ENCODE peak calls at places on chromosomes 3 and 15, in nine cellular contexts. O, H, V, Z, U, K, R, C and G are unnamed samples.

GRCh38 chr3:46669191-46669999 is 24.1 kb downstream of the ALS2CL start:
- DNase-seq in O (peak; percentile 37), H (no peak), V (no peak), Z (no peak), U (no peak), K (peak; percentile 0), R (no peak), C (no peak), G (no peak)

GRCh38 chr15:60438626-60439025 is 40.3 kb downstream of the ICE2 start:
- DNase-seq in O (no peak), H (no peak), V (no peak), Z (no peak), U (no peak), K (no peak), R (no peak), C (no peak), G (no peak)

GRCh38 chr3:169085827-169086226 is 577.7 kb downstream of the MECOM start:
- DNase-seq in O (no peak), H (no peak), V (no peak), Z (peak; percentile 94), U (no peak), K (no peak), R (no peak), C (peak; percentile 17), G (no peak)

GRCh38 chr3:52195297-52195597 is 2.7 kb upstream of the ALAS1 start:
- DNase-seq in O (no peak), H (no peak), V (no peak), Z (no peak), U (no peak), K (no peak), R (no peak), C (no peak), G (no peak)

GRCh38 chr3:189903562-189904250 is 217.0 kb downstream of the P3H2 start:
- DNase-seq in O (no peak), H (no peak), V (no peak), Z (no peak), U (no peak), K (no peak), R (no peak), C (no peak), G (no peak)

GRCh38 chr3:17553080-17553479 is 189.4 kb downstream of the TBC1D5 start:
- DNase-seq in O (no peak), H (no peak), V (no peak), Z (no peak), U (no peak), K (no peak), R (no peak), C (no peak), G (no peak)

GRCh38 chr3:187319699-187320302 is 28.3 kb upstream of the MASP1 start:
- DNase-seq in O (peak; percentile 81), H (peak; percentile 55), V (peak; percentile 86), Z (peak; percentile 70), U (peak; percentile 45), K (peak; percentile 74), R (peak; percentile 84), C (peak; percentile 83), G (peak; percentile 35)

GRCh38 chr15:57595011-57595866 is 3.5 kb downstream of the MYZAP start:
- DNase-seq in O (no peak), H (peak; percentile 74), V (no peak), Z (no peak), U (no peak), K (peak; percentile 89), R (no peak), C (no peak), G (no peak)

GRCh38 chr3:45795882-45796765 is at the start of gene SLC6A20:
- DNase-seq in O (no peak), H (no peak), V (no peak), Z (no peak), U (no peak), K (peak; percentile 41), R (no peak), C (peak; percentile 84), G (no peak)

GRCh38 chr3:195033531-195034091 is 237.3 kb downstream of the XXYLT1 start:
- DNase-seq in O (no peak), H (no peak), V (no peak), Z (no peak), U (no peak), K (peak; percentile 69), R (no peak), C (no peak), G (no peak)

GRCh38 chr3:56704706-56705105 is 21.6 kb upstream of the TASOR start:
- DNase-seq in O (no peak), H (no peak), V (no peak), Z (no peak), U (no peak), K (no peak), R (no peak), C (no peak), G (no peak)

GRCh38 chr3:39814007-39814406 is 4.6 kb downstream of the MYRIP start:
- DNase-seq in O (no peak), H (no peak), V (no peak), Z (no peak), U (no peak), K (peak; percentile 44), R (no peak), C (no peak), G (no peak)

GRCh38 chr3:123489400-123490004 is 40.6 kb upstream of the ADCY5 start:
- DNase-seq in O (peak; percentile 88), H (peak; percentile 73), V (peak; percentile 46), Z (peak; percentile 56), U (peak; percentile 52), K (peak; percentile 62), R (peak; percentile 68), C (peak; percentile 79), G (peak; percentile 22)
- H3K4me3 ChIP-seq in O (no peak overlapping the region), H (peak overlapping the region; percentile 17), V (no peak overlapping the region), Z (no peak overlapping the region), U (no peak overlapping the region), K (no peak overlapping the region), R (no peak overlapping the region), C (no peak overlapping the region), G (no peak overlapping the region)

GRCh38 chr15:79872358-79873017 is 24.3 kb downstream of the MTHFS start:
- DNase-seq in O (no peak), H (no peak), V (no peak), Z (peak; percentile 43), U (no peak), K (peak; percentile 32), R (no peak), C (no peak), G (peak; percentile 73)

GRCh38 chr15:79878078-79878705 is 18.6 kb downstream of the MTHFS start:
- DNase-seq in O (no peak), H (no peak), V (no peak), Z (no peak), U (no peak), K (no peak), R (no peak), C (no peak), G (no peak)

GRCh38 chr15:79874242-79874641 is 22.6 kb downstream of the MTHFS start:
- DNase-seq in O (no peak), H (no peak), V (no peak), Z (no peak), U (no peak), K (peak; percentile 55), R (no peak), C (no peak), G (no peak)

DNA sequence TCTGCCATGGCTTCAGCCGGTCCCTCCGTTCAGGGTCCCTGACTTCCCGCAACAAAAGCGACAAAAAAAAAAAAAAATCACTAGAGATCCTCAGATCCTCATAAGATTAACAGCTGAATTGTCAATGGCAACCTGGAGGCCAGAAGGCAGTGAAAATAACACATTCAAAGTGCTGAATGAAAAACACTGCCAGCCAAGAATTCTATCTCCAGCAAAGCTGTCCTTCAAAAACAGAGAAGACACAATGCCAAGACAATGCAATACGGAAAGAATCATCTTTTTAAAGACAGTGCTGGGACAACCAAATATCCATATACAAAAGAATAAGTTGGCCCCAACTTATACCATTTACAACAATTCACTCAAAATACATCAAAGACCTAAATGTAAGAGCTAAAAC is 21.6 kb downstream of the MTHFS start:
- DNase-seq in O (no peak), H (no peak), V (no peak), Z (no peak), U (no peak), K (no peak), R (no peak), C (no peak), G (no peak)
- H3K9me3 ChIP-seq in O (peaks cover 5% of the 10 kb centered on the region), H (peaks cover 63% of the 10 kb centered on the region), V (no peaks in the 10 kb centered on the region), Z (peaks cover 7% of the 10 kb centered on the region), U (peaks cover 13% of the 10 kb centered on the region), K (no peaks in the 10 kb centered on the region), R (peaks cover 48% of the 10 kb centered on the region), C (peaks cover 22% of the 10 kb centered on the region), G (peaks cover 23% of the 10 kb centered on the region)

GRCh38 chr15:84721381-84721780 is 5.4 kb upstream of the SEC11A start:
- DNase-seq in O (no peak), H (no peak), V (no peak), Z (no peak), U (no peak), K (no peak), R (no peak), C (no peak), G (no peak)

GRCh38 chr15:84727429-84727828 is 11.5 kb upstream of the SEC11A start:
- DNase-seq in O (no peak), H (no peak), V (no peak), Z (peak; percentile 51), U (no peak), K (no peak), R (peak; percentile 40), C (no peak), G (no peak)

GRCh38 chr15:84722628-84723027 is 6.7 kb upstream of the SEC11A start:
- DNase-seq in O (no peak), H (no peak), V (no peak), Z (no peak), U (no peak), K (no peak), R (no peak), C (no peak), G (no peak)

GRCh38 chr15:84725001-84725491 is 9.1 kb upstream of the SEC11A start:
- DNase-seq in O (no peak), H (no peak), V (peak; percentile 50), Z (peak; percentile 15), U (no peak), K (peak; percentile 48), R (no peak), C (no peak), G (peak; percentile 66)
- H3K27ac ChIP-seq in O (no peak overlapping the region), H (peak overlapping the region; percentile 79), V (peak overlapping the region; percentile 36), Z (no peak overlapping the region), U (peak overlapping the region; percentile 49), K (no peak overlapping the region), R (peak overlapping the region; percentile 57), C (no peak overlapping the region), G (peak overlapping the region; percentile 19)

GRCh38 chr3:173911446-173911845 is 513.9 kb downstream of the NLGN1 start:
- DNase-seq in O (no peak), H (no peak), V (peak; percentile 29), Z (no peak), U (no peak), K (no peak), R (no peak), C (no peak), G (no peak)

GRCh38 chr3:173916799-173917198 is 519.3 kb downstream of the NLGN1 start:
- DNase-seq in O (no peak), H (no peak), V (peak; percentile 57), Z (no peak), U (no peak), K (no peak), R (no peak), C (no peak), G (no peak)

GRCh38 chr3:173912126-173912525 is 514.6 kb downstream of the NLGN1 start:
- DNase-seq in O (no peak), H (no peak), V (no peak), Z (peak; percentile 6), U (no peak), K (no peak), R (no peak), C (no peak), G (no peak)

GRCh38 chr3:173913985-173914421 is 516.5 kb downstream of the NLGN1 start:
- DNase-seq in O (no peak), H (no peak), V (no peak), Z (no peak), U (no peak), K (no peak), R (no peak), C (peak; percentile 37), G (no peak)

GRCh38 chr3:173913397-173913796 is 515.9 kb downstream of the NLGN1 start:
- DNase-seq in O (no peak), H (peak; percentile 22), V (no peak), Z (peak; percentile 54), U (no peak), K (no peak), R (no peak), C (no peak), G (no peak)
- H3K4me3 ChIP-seq in O (no peak overlapping the region), H (no peak overlapping the region), V (no peak overlapping the region), Z (no peak overlapping the region), U (no peak overlapping the region), K (no peak overlapping the region), R (no peak overlapping the region), C (no peak overlapping the region), G (no peak overlapping the region)